ENCODE peak calls at places on chromosomes 7 and 10, in seven cellular contexts. I is small intestine; W is brain microvascular endothelial cell; Z is lower lobe of right lung; J is CD8-positive, alpha-beta memory T cell; O is substantia nigra; K is HL-60. V is an unnamed sample.

GRCh38 chr10:86583983-86584382 is 62.4 kb upstream of the WAPL start:
- DNase-seq in J (no peak), Z (no peak), K (peak), I (no peak), W (no peak), O (no peak), V (no peak)

GRCh38 chr7:13540429-13540828 is 449.0 kb downstream of the ETV1 start:
- DNase-seq in Z (no peak), K (no peak), I (no peak), J (no peak), O (no peak), W (peak), V (no peak)

GRCh38 chr10:119542357-119542989 is at the start of gene RGS10:
- DNase-seq in K (peak), W (peak), I (peak), Z (peak), O (no peak), J (peak), V (peak)

GRCh38 chr7:27108390-27109127 is 6.1 kb upstream of the HOXA2 start:
- DNase-seq in O (no peak), J (no peak), K (no peak), W (no peak), Z (peak), I (no peak), V (no peak)

GRCh38 chr7:30932562-30932961 is 20.9 kb downstream of the AQP1 start:
- DNase-seq in J (no peak), I (no peak), Z (peak), O (no peak), W (no peak), K (no peak), V (no peak)

GRCh38 chr10:132001238-132001977 is 19.7 kb upstream of the BNIP3 start:
- DNase-seq in Z (peak), I (no peak), O (no peak), W (no peak), K (no peak), J (no peak), V (no peak)

GRCh38 chr10:60048146-60048545 is 141.8 kb upstream of the CCDC6 start:
- DNase-seq in W (no peak), I (no peak), K (no peak), Z (no peak), J (no peak), O (no peak), V (peak)

GRCh38 chr10:103610083-103610472 is 116.6 kb downstream of the NEURL1 start:
- DNase-seq in O (no peak), W (no peak), I (no peak), Z (no peak), K (no peak), J (no peak), V (no peak)

GRCh38 chr10:48526846-48527505 is 77.9 kb downstream of the ARHGAP22 start:
- DNase-seq in O (no peak), W (no peak), I (no peak), J (no peak), Z (no peak), K (no peak), V (no peak)

GRCh38 chr10:8183241-8183704 is 128.8 kb downstream of the GATA3 start:
- DNase-seq in W (no peak), I (peak), K (peak), Z (no peak), O (no peak), J (peak), V (no peak)

GRCh38 chr7:158649279-158649678 is 55.3 kb downstream of the NCAPG2 start:
- DNase-seq in J (no peak), K (no peak), I (no peak), W (peak), O (no peak), Z (no peak), V (no peak)

GRCh38 chr7:124349443-124349842 is 316.6 kb upstream of the TMEM229A start:
- DNase-seq in I (no peak), Z (no peak), K (no peak), O (no peak), J (no peak), W (no peak), V (no peak)

GRCh38 chr10:45376364-45376801 is 2.4 kb downstream of the ALOX5 start:
- DNase-seq in J (no peak), W (no peak), I (peak), Z (no peak), O (no peak), K (peak), V (no peak)

GRCh38 chr10:67115972-67116371 is 190.1 kb downstream of the LRRTM3 start:
- DNase-seq in I (no peak), J (no peak), K (no peak), W (peak), O (no peak), Z (no peak), V (no peak)

GRCh38 chr7:157762824-157763223 is 426.0 kb downstream of the DNAJB6 start:
- DNase-seq in J (peak), I (no peak), O (no peak), W (no peak), K (no peak), Z (peak), V (no peak)

GRCh38 chr7:124762611-124763143 is 2.9 kb downstream of the GPR37 start:
- DNase-seq in W (no peak), O (no peak), J (no peak), Z (no peak), I (no peak), K (no peak), V (peak)

GRCh38 chr7:16619979-16620408 is 25.6 kb downstream of the ANKMY2 start:
- DNase-seq in I (no peak), W (no peak), J (no peak), K (no peak), O (no peak), Z (no peak), V (no peak)

GRCh38 chr7:157864911-157865310 is 528.1 kb downstream of the DNAJB6 start:
- DNase-seq in Z (no peak), W (no peak), J (no peak), O (no peak), I (no peak), K (no peak), V (no peak)

GRCh38 chr10:113709221-113709838 is 29.6 kb downstream of the CASP7 start:
- DNase-seq in K (no peak), O (no peak), I (no peak), J (no peak), W (peak), Z (no peak), V (no peak)

GRCh38 chr7:9100289-9100688 is 666.9 kb downstream of the NXPH1 start:
- DNase-seq in O (no peak), W (no peak), K (no peak), Z (no peak), I (no peak), J (no peak), V (no peak)

GRCh38 chr10:129706523-129706922 is 239.5 kb downstream of the MGMT start:
- DNase-seq in O (no peak), K (no peak), J (no peak), Z (no peak), I (no peak), W (no peak), V (no peak)

GRCh38 chr7:131164025-131164899 is 163.4 kb upstream of the MKLN1 start:
- DNase-seq in J (no peak), W (peak), K (no peak), O (no peak), I (no peak), Z (no peak), V (no peak)

GRCh38 chr10:63614371-63614891 is 93.2 kb downstream of the REEP3 start:
- DNase-seq in J (no peak), W (no peak), I (no peak), O (no peak), K (no peak), Z (no peak), V (no peak)

GRCh38 chr7:115038158-115038557 is 116.3 kb downstream of the MDFIC start:
- DNase-seq in J (no peak), W (no peak), O (no peak), I (no peak), Z (no peak), K (no peak), V (no peak)

GRCh38 chr7:156944876-156945275 is 4.6 kb upstream of the NOM1 start:
- DNase-seq in W (no peak), O (no peak), J (no peak), I (no peak), Z (no peak), K (no peak), V (no peak)

GRCh38 chr7:154709840-154710520 is 292.9 kb downstream of the PAXIP1 start:
- DNase-seq in W (no peak), O (no peak), Z (no peak), I (no peak), K (no peak), J (no peak), V (no peak)

DNA sequence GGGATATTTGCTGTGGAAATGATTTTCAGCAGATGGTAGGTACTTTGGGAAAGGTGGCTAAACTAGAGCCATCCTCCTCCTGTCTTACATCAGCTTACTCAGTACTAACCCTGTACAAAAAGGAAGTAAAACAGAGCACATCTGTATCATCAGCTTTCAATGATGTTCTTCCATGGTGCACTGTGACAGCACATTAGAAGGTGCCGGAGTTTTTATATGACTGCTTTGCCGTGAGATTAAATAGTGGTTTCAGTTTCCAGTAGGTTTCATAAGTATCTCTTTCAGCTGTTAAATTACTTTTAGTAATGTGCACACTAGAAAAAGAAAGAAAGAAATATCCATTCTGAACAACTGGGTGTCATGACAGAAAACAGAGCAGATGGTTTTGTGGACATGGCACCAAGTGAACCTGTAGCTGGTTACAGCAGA is 86.5 kb downstream of the ARID5B start:
- DNase-seq in O (no peak), Z (no peak), K (no peak), J (no peak), I (peak), W (no peak), V (no peak)
- H3K27ac ChIP-seq in O (no peak), Z (peak), K (no peak), J (no peak), I (peak), W (no peak), V (no peak)

GRCh38 chr7:143973870-143974446 is 19.3 kb downstream of the OR2F1 start:
- DNase-seq in J (no peak), W (no peak), Z (no peak), I (peak), O (no peak), K (no peak), V (no peak)
- H3K27ac ChIP-seq in J (no peak), W (no peak), Z (no peak), I (no peak), O (no peak), K (no peak), V (no peak)

GRCh38 chr7:108057951-108058391 is 55.0 kb upstream of the LAMB1 start:
- DNase-seq in J (no peak), Z (no peak), O (no peak), W (no peak), I (no peak), K (no peak), V (no peak)
- H3K27ac ChIP-seq in J (no peak), Z (no peak), O (no peak), W (no peak), I (no peak), K (no peak), V (no peak)

GRCh38 chr10:13634207-13634606 is 47.4 kb downstream of the PRPF18 start:
- DNase-seq in O (no peak), I (no peak), W (no peak), Z (no peak), K (no peak), J (no peak), V (no peak)
- H3K27ac ChIP-seq in O (peak), I (peak), W (peak), Z (no peak), K (no peak), J (no peak), V (peak)

DNA sequence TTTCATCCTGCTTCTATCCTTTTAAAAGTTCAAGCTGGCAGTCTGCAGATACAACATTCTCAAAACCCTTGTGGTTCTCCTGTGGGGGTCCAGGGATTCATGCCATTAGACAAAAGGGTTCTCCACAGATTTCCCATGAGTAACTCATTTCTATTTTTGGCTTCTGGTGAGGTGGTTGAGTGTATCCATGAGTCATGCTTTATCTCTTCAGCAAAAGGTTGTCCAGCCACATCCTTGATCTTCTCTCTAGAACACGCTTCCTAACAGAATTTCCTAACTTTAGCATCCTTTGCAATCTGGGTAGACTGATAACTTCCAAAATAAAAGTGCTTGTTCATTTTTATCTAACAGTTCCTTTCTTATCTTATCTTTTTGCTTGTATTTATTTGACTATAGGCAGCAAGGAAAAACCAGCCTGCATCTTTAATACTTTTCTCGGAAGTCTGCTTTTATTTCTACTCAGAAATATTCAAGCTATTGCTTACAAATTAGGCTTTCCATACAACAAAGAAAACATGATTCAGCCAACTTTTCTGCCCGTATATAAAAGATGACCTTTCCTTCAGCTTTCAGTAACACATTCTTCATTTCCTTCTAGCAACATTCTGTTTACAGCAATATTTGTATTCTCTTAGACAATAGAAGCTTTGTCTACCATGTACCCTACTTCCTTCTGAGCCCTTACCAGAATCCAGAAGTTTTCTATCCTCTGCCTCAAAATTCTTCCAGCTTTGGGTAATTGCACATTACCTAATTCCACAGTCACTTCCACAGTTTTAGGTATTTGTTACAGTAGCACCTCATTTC is 79.3 kb upstream of the IL6 start:
- DNase-seq in W (peak), Z (no peak), K (no peak), I (no peak), J (no peak), O (no peak), V (no peak)
- H3K27ac ChIP-seq in W (peak), Z (no peak), K (no peak), I (no peak), J (no peak), O (no peak), V (no peak)

V was measured in stomach.